ENCODE peak calls at places on chromosomes 4 and X, in four cellular contexts. K is body of pancreas, I is breast epithelium, R is heart left ventricle. E is an unnamed sample. For H3K9me3, the result is how much of the 10 kb centered on the place peaks cover.

GRCh38 chrX:23061116-23061515 is 61.4 kb downstream of the DDX53 start:
- DNase-seq in R (no peak), K (no peak), I (no peak), E (no peak)

GRCh38 chr4:89254847-89255246 is 52.8 kb downstream of the GPRIN3 start:
- DNase-seq in I (no peak), K (peak), R (no peak), E (no peak)

GRCh38 chr4:148443550-148444295 is 1.5 kb upstream of the NR3C2 start:
- DNase-seq in I (no peak), R (peak), K (peak), E (peak)

GRCh38 chr4:139873111-139873866 is 207.7 kb downstream of the MGST2 start:
- DNase-seq in K (no peak), I (no peak), R (no peak), E (no peak)

GRCh38 chrX:150757371-150757770 is 64.2 kb downstream of the MTMR1 start:
- DNase-seq in K (no peak), R (no peak), I (no peak), E (no peak)

GRCh38 chrX:63387411-63387810 is 36.3 kb upstream of the SPIN4 start:
- DNase-seq in I (no peak), R (no peak), K (no peak), E (no peak)

GRCh38 chr4:39029752-39030694 is 2.2 kb downstream of the TMEM156 start:
- DNase-seq in R (no peak), I (no peak), K (no peak), E (no peak)

GRCh38 chr4:98166025-98166730 is 22.9 kb upstream of the STPG2 start:
- DNase-seq in R (peak), I (peak), K (peak), E (no peak)

GRCh38 chr4:107666134-107666533 is 53.9 kb downstream of the PAPSS1 start:
- DNase-seq in R (no peak), K (no peak), I (no peak), E (no peak)

GRCh38 chrX:94834226-94834625 is 1160.2 kb downstream of the FAM133A start:
- DNase-seq in I (no peak), K (no peak), R (no peak), E (no peak)

GRCh38 chr4:48944659-48945290 is 38.2 kb upstream of the OCIAD2 start:
- DNase-seq in I (no peak), R (no peak), K (peak), E (no peak)

GRCh38 chr4:106002979-106003378 is 107.7 kb downstream of the NPNT start:
- DNase-seq in K (no peak), I (no peak), R (no peak), E (no peak)

DNA sequence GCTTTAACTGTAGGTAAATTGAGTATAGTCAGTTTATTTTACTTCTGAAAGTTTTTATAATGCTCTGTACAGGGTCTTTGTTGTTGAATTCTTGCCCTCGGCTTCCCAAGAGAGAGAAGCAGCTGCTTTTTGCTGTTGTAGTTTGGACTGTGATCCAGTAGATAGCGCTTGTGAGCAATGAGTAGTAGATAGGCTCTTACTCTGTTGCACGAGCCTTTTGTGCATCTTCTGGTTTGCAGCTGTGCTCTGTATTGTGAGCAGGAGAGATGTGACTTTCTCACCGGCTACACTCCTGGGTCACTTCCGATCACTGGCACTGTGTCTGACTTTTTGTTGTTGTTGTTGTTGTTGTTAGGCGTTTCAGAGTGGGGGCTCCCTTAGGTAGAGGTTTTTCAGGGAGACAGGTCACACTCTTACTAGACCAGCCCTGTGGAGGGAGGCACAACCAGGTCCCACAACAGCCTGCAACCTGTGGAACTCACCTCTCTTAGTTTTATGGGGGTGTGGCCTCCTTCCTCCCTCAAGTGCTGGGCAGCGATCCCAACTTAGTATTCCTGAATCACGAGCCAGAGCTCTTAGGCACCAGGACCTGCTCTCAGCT is 822.1 kb upstream of the GALNTL6 start:
- DNase-seq in R (no peak), I (no peak), K (peak), E (no peak)
- TF ChIP-seq CTCF in R (no peak), I (no peak), K (peak), E (no peak)

DNA sequence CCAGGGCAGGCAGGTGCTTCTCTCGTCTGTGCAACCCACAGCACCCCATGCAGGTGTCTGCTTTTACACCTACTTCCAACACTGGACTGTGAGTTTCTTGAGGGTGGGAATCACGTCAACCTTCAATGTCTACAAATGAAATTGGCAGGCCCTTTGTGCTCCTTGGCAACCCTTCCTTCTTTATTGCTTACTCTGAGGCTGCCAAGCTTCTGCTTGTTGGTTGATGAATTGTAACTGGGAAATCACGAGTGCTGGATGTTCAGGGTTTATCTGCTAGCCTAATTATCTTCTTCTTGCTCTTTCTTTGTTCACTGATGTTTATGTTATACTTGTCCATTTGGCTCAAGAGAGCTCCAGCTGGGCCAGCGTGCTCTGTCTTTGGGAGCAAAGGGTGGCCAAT is 2.5 kb upstream of the DGAT2L6 start:
- DNase-seq in I (no peak), K (no peak), R (no peak), E (no peak)
- H3K9me3 ChIP-seq in I (under half), K (under half), R (under half), E (under half)

GRCh38 chrX:21839334-21840198 is at the start of gene MBTPS2:
- DNase-seq in K (peak), R (peak), I (peak), E (peak)
- TF ChIP-seq CTCF in K (no peak), R (no peak), I (no peak), E (peak)

GRCh38 chr4:145888393-145888792 is 50.2 kb downstream of the ZNF827 start:
- DNase-seq in R (no peak), I (no peak), K (no peak), E (no peak)

GRCh38 chr4:145887241-145887964 is 51.2 kb downstream of the ZNF827 start:
- DNase-seq in R (no peak), I (no peak), K (no peak), E (peak)

GRCh38 chr4:145884775-145885174 is 53.8 kb downstream of the ZNF827 start:
- DNase-seq in R (no peak), K (no peak), I (no peak), E (no peak)

GRCh38 chr4:145885666-145886065 is 53.0 kb downstream of the ZNF827 start:
- DNase-seq in K (no peak), I (no peak), R (no peak), E (no peak)

GRCh38 chr4:145886871-145887240 is 51.8 kb downstream of the ZNF827 start:
- DNase-seq in K (no peak), R (peak), I (no peak), E (no peak)
- H3K9me3 ChIP-seq in K (under half), R (under half), I (under half), E (under half)

DNA sequence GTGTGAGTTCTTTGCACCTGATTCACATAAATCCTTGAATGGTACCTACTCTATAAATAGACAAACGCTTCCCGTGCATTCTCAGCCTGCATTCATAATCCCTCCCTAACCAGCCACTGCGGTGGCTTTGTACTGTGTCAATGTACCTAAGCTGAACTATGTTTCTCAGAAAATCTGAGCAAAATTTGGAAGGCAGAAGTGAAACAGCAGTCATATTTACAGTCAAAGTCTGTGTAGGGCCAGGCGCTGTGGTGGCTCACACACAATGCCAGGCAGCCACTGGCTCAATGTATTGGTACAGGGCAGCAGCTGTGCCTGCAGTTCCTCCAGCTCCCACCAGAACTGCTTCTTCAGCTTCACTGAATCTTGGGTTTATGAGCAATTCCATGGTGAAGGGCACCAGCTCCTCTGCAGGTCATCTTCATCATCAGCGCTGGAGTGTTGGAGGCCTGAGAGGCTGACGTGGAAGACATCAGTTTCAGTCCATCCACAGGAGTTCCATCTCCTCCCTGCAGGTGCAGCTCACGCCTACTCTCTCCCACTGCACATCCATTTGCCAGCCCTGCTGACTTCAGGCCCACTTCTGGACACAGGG is 32.3 kb upstream of the IRF2 start:
- DNase-seq in R (no peak), I (no peak), K (no peak), E (no peak)
- TF ChIP-seq CTCF in R (no peak), I (no peak), K (no peak), E (no peak)

GRCh38 chr4:2371765-2372487 is 46.5 kb downstream of the ZFYVE28 start:
- DNase-seq in I (no peak), K (no peak), R (peak), E (peak)
- H3K9me3 ChIP-seq in I (under half), K (under half), R (under half), E (under half)

GRCh38 chr4:185529413-185529812 is 5.9 kb downstream of the PDLIM3 start:
- DNase-seq in R (no peak), I (no peak), K (no peak), E (no peak)
- TF ChIP-seq CTCF in R (no peak), I (no peak), K (no peak), E (no peak)

GRCh38 chr4:33592701-33593100 is 2651.6 kb downstream of the ARAP2 start:
- DNase-seq in I (no peak), K (no peak), R (no peak), E (no peak)
- H3K9me3 ChIP-seq in I (half or more), K (under half), R (half or more), E (under half)

E was measured in ovary.